ENCODE peak calls at places on chromosomes 4 and X, in four cellular contexts. T is endodermal cell, F is ovary, U is mesothelial cell of epicardium. W is an unnamed sample.

GRCh38 chr4:1843852-1844251 is 12.1 kb downstream of the LETM1 start:
- DNase-seq in T (no peak), F (no peak), U (no peak), W (no peak)

GRCh38 chr4:114273246-114273645 is 293.8 kb upstream of the ARSJ start:
- DNase-seq in T (no peak), F (no peak), U (no peak), W (no peak)

GRCh38 chr4:89303177-89303576 is 4.4 kb downstream of the GPRIN3 start:
- DNase-seq in T (no peak), F (no peak), U (no peak), W (no peak)

GRCh38 chr4:138252551-138252950 is 10.4 kb upstream of the SLC7A11 start:
- DNase-seq in T (no peak), F (no peak), U (no peak), W (no peak)

GRCh38 chr4:72679666-72680065 is 110.6 kb upstream of the ADAMTS3 start:
- DNase-seq in T (peak; percentile 81), F (no peak), U (no peak), W (no peak)

GRCh38 chr4:186203391-186203802 is 12.0 kb downstream of the CYP4V2 start:
- DNase-seq in T (no peak), F (no peak), U (no peak), W (no peak)

GRCh38 chr4:5967783-5968182 is 50.4 kb downstream of the C4orf50 start:
- DNase-seq in T (peak; percentile 56), F (no peak), U (no peak), W (no peak)

GRCh38 chr4:89625599-89626293 is 211.2 kb downstream of the SNCA start:
- DNase-seq in T (no peak), F (no peak), U (no peak), W (no peak)

GRCh38 chr4:6115342-6115741 is 85.0 kb downstream of the JAKMIP1 start:
- DNase-seq in T (peak; percentile 11), F (no peak), U (no peak), W (no peak)

GRCh38 chr4:158850800-158851644 is 82.2 kb downstream of the FNIP2 start:
- DNase-seq in T (no peak), F (no peak), U (no peak), W (no peak)

GRCh38 chrX:129925305-129926092 is 19.5 kb downstream of the UTP14A start:
- DNase-seq in T (peak; percentile 87), F (peak; percentile 64), U (no peak), W (peak; percentile 59)
- TF ChIP-seq CTCF in T (peak; percentile 79), F (peak; percentile 45), U (peak; percentile 72), W (peak; percentile 65)

DNA sequence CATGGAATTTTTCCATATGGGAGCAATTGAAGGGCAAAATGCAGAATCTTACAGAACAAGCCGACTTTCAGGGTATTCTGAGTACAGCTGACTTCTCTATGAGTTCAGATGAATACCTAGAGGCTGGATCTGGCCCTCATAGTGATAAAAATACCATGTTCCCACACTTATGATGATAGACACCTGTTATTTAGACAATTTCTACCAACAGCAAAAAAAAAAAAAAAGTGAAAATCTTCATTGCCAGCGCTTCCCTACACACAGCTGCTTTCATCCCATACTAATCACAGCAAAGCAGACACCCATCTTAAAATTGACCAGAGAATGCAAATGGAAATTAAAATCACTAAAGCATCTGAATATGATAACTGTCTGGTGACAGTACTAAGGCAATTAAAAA is 132.1 kb upstream of the ADGRL3 start:
- DNase-seq in T (no peak), F (no peak), U (no peak), W (no peak)
- TF ChIP-seq CTCF in T (no peak), F (no peak), U (no peak), W (no peak)

DNA sequence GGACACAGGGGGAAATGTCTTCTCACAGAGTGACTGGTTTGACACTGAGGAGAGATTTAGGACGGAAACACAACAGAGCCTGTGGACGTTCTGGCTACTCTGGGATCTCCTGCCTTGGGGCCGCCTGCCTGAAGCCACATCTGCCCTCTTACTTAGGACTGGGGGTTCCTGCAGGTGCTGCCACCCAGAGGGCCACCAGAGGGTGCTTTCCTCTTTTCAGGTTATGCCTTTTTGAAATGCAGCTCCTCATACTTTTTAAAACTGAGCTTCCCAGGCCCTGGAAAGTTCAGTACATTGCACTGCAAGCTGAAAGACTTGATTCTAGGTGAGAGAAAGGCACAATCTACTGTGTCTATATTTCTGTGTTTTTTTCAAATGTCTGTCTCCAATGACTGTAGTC is 92.2 kb upstream of the PGRMC2 start:
- DNase-seq in T (peak; percentile 79), F (no peak), U (no peak), W (no peak)
- TF ChIP-seq CTCF in T (peak; percentile 83), F (no peak), U (no peak), W (peak; percentile 63)

GRCh38 chr4:59685626-59686025 is 1514.5 kb upstream of the ADGRL3 start:
- DNase-seq in T (no peak), F (no peak), U (no peak), W (no peak)
- TF ChIP-seq CTCF in T (no peak), F (no peak), U (no peak), W (no peak)

GRCh38 chr4:46949822-46950221 is 40.8 kb upstream of the COX7B2 start:
- DNase-seq in T (no peak), F (no peak), U (no peak), W (no peak)

GRCh38 chr4:46950826-46951225 is 41.8 kb upstream of the COX7B2 start:
- DNase-seq in T (no peak), F (no peak), U (no peak), W (no peak)

GRCh38 chr4:46956451-46956850 is 36.9 kb downstream of the GABRA4 start:
- DNase-seq in T (no peak), F (no peak), U (no peak), W (no peak)

GRCh38 chr4:46955601-46956000 is 37.8 kb downstream of the GABRA4 start:
- DNase-seq in T (no peak), F (no peak), U (no peak), W (no peak)

GRCh38 chr4:46953564-46953963 is 39.8 kb downstream of the GABRA4 start:
- DNase-seq in T (no peak), F (no peak), U (no peak), W (no peak)
- TF ChIP-seq CTCF in T (no peak), F (no peak), U (no peak), W (no peak)

GRCh38 chr4:110129544-110129943 is 68.9 kb downstream of the ELOVL6 start:
- DNase-seq in T (no peak), F (no peak), U (no peak), W (no peak)

GRCh38 chr4:110135523-110135922 is 62.9 kb downstream of the ELOVL6 start:
- DNase-seq in T (no peak), F (no peak), U (no peak), W (no peak)

GRCh38 chr4:110130578-110131358 is 67.6 kb downstream of the ELOVL6 start:
- DNase-seq in T (no peak), F (no peak), U (no peak), W (no peak)

GRCh38 chr4:110134269-110134889 is 64.0 kb downstream of the ELOVL6 start:
- DNase-seq in T (no peak), F (no peak), U (no peak), W (no peak)

GRCh38 chr4:110132822-110133719 is 65.3 kb downstream of the ELOVL6 start:
- DNase-seq in T (peak; percentile 64), F (no peak), U (no peak), W (no peak)
- TF ChIP-seq CTCF in T (no peak), F (no peak), U (no peak), W (no peak)